ENCODE peak calls at places on chromosome 3, in nine cellular contexts. L, R, P, H, C, Q, I, O and J are unnamed samples.

GRCh38 chr3:74089854-74090253 is 465.1 kb upstream of the PDZRN3 start:
- DNase-seq in L (no peak), R (no peak), P (no peak), H (no peak), C (no peak), Q (no peak), I (no peak), O (no peak), J (no peak)

GRCh38 chr3:157073810-157074209 is 86.1 kb downstream of the CCNL1 start:
- DNase-seq in L (peak), R (no peak), P (no peak), H (peak), C (no peak), Q (peak), I (no peak), O (no peak), J (no peak)

GRCh38 chr3:83076041-83076440 is 1314.6 kb upstream of the GBE1 start:
- DNase-seq in L (no peak), R (no peak), P (no peak), H (no peak), C (no peak), Q (no peak), I (no peak), O (no peak), J (no peak)

GRCh38 chr3:10780922-10781321 is 35.1 kb upstream of the SLC6A11 start:
- DNase-seq in L (no peak), R (no peak), P (no peak), H (no peak), C (no peak), Q (no peak), I (no peak), O (no peak), J (no peak)

GRCh38 chr3:50336452-50337174 is 4.0 kb downstream of the RASSF1 start:
- DNase-seq in L (peak), R (no peak), P (no peak), H (no peak), C (peak), Q (no peak), I (no peak), O (no peak), J (no peak)

GRCh38 chr3:52053307-52054304 is 2.8 kb downstream of the DUSP7 start:
- DNase-seq in L (peak), R (no peak), P (peak), H (no peak), C (no peak), Q (no peak), I (peak), O (peak), J (no peak)

GRCh38 chr3:66989241-66989640 is 8.9 kb upstream of the KBTBD8 start:
- DNase-seq in L (no peak), R (no peak), P (no peak), H (no peak), C (no peak), Q (no peak), I (no peak), O (no peak), J (no peak)

GRCh38 chr3:23159929-23160328 is 43.2 kb upstream of the UBE2E2 start:
- DNase-seq in L (peak), R (no peak), P (no peak), H (peak), C (no peak), Q (peak), I (no peak), O (peak), J (no peak)

GRCh38 chr3:175983369-175983768 is 1124.2 kb downstream of the NAALADL2 start:
- DNase-seq in L (no peak), R (no peak), P (no peak), H (no peak), C (no peak), Q (peak), I (no peak), O (no peak), J (no peak)

GRCh38 chr3:8759038-8759755 is 10.2 kb downstream of the OXTR start:
- DNase-seq in L (no peak), R (no peak), P (no peak), H (no peak), C (no peak), Q (no peak), I (no peak), O (no peak), J (no peak)

GRCh38 chr3:67009716-67010115 is 11.6 kb downstream of the KBTBD8 start:
- DNase-seq in L (no peak), R (no peak), P (no peak), H (no peak), C (no peak), Q (no peak), I (no peak), O (no peak), J (no peak)